ENCODE peak calls at places on chromosome 20, in five cellular contexts. P is AG09309, M is astrocyte of the spinal cord, F is MM.1S, R is Calu3. N is an unnamed sample.
A peak's percentile ranks its signal among the peaks of the same experiment; 100 is the strongest.

GRCh38 chr20:38330638-38331037 is 15.6 kb upstream of the LBP start:
- DNase-seq in P (no peak), M (no peak), F (no peak), R (no peak), N (no peak)

GRCh38 chr20:60804240-60804917 is 447.7 kb upstream of the CDH4 start:
- DNase-seq in P (no peak), M (no peak), F (no peak), R (no peak), N (no peak)

GRCh38 chr20:31712564-31713311 is 9.9 kb downstream of the BCL2L1 start:
- DNase-seq in P (no peak), M (peak; percentile 87), F (no peak), R (peak; percentile 91), N (no peak)

GRCh38 chr20:49964964-49965780 is 17.6 kb upstream of the SNAI1 start:
- DNase-seq in P (no peak), M (peak; percentile 34), F (peak; percentile 32), R (peak; percentile 75), N (peak; percentile 75)

GRCh38 chr20:6232436-6232835 is 109.6 kb upstream of the FERMT1 start:
- DNase-seq in P (no peak), M (no peak), F (no peak), R (no peak), N (no peak)

GRCh38 chr20:8118735-8119134 is 13.3 kb upstream of the PLCB1 start:
- DNase-seq in P (no peak), M (no peak), F (no peak), R (no peak), N (no peak)

GRCh38 chr20:56391037-56391436 is 978 bp downstream of the AURKA start:
- DNase-seq in P (no peak), M (no peak), F (no peak), R (no peak), N (no peak)

GRCh38 chr20:50587291-50587961 is 77.2 kb downstream of the PTPN1 start:
- DNase-seq in P (no peak), M (no peak), F (no peak), R (no peak), N (no peak)

GRCh38 chr20:41159547-41159946 is 22.2 kb downstream of the PLCG1 start:
- DNase-seq in P (no peak), M (no peak), F (no peak), R (no peak), N (no peak)

GRCh38 chr20:10219452-10219791 is 792 bp downstream of the SNAP25 start:
- DNase-seq in P (no peak), M (peak; percentile 75), F (peak; percentile 66), R (peak; percentile 78), N (peak; percentile 93)

GRCh38 chr20:50298554-50299324 is 108.1 kb downstream of the CEBPB start:
- DNase-seq in P (no peak), M (no peak), F (no peak), R (no peak), N (no peak)

GRCh38 chr20:48405909-48406308 is 421.9 kb downstream of the PREX1 start:
- DNase-seq in P (no peak), M (no peak), F (no peak), R (no peak), N (peak; percentile 15)

GRCh38 chr20:12166053-12166717 is 248.5 kb downstream of the BTBD3 start:
- DNase-seq in P (peak; percentile 83), M (peak; percentile 92), F (no peak), R (no peak), N (no peak)

GRCh38 chr20:34874094-34874654 is 1.5 kb upstream of the GGT7 start:
- DNase-seq in P (peak; percentile 75), M (peak; percentile 89), F (peak; percentile 66), R (peak; percentile 91), N (peak; percentile 77)

GRCh38 chr20:14264869-14265268 is 72.5 kb downstream of the FLRT3 start:
- DNase-seq in P (peak; percentile 13), M (peak; percentile 10), F (peak; percentile 7), R (no peak), N (no peak)
- TF ChIP-seq CTCF in P (peak; percentile 32), M (peak; percentile 22), F (peak; percentile 19), R (no peak), N (peak; percentile 38)

GRCh38 chr20:53208110-53208908 is 236.2 kb downstream of the TSHZ2 start:
- DNase-seq in P (no peak), M (no peak), F (no peak), R (no peak), N (peak; percentile 57)
- TF ChIP-seq CTCF in P (no peak), M (no peak), F (peak; percentile 24), R (no peak), N (peak; percentile 55)

GRCh38 chr20:44615169-44615791 is 32.9 kb downstream of the PKIG start:
- DNase-seq in P (no peak), M (no peak), F (no peak), R (no peak), N (no peak)
- TF ChIP-seq CTCF in P (no peak), M (no peak), F (no peak), R (no peak), N (no peak)

GRCh38 chr20:59255256-59255655 is 45.2 kb upstream of the EDN3 start:
- DNase-seq in P (no peak), M (no peak), F (no peak), R (no peak), N (no peak)

GRCh38 chr20:59258103-59258705 is 42.2 kb upstream of the EDN3 start:
- DNase-seq in P (no peak), M (no peak), F (no peak), R (no peak), N (no peak)

GRCh38 chr20:59250293-59250692 is 50.1 kb upstream of the EDN3 start:
- DNase-seq in P (no peak), M (no peak), F (no peak), R (no peak), N (no peak)

GRCh38 chr20:59253779-59254319 is 46.6 kb upstream of the EDN3 start:
- DNase-seq in P (no peak), M (no peak), F (peak; percentile 8), R (no peak), N (no peak)

DNA sequence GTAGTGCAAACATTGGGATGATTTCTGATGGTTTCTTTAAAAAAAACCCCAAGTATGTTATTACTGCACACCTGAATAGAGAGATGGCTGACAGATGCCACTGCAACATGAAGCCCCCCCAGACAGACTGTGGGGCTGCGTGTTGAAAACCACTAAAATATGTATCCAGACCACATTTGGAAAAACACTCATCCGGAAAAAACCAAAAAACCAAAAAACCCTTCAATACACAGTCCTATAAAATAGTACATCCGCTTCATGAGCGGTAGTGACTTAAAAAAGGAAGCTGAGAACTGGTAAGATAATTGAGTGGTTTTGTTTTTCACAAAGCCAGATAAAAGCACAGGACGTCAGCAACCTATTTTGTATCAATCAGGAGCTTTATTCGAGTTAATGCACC is 47.1 kb upstream of the EDN3 start:
- DNase-seq in P (no peak), M (no peak), F (peak; percentile 11), R (no peak), N (no peak)
- TF ChIP-seq CTCF in P (no peak), M (no peak), F (no peak), R (no peak), N (no peak)

DNA sequence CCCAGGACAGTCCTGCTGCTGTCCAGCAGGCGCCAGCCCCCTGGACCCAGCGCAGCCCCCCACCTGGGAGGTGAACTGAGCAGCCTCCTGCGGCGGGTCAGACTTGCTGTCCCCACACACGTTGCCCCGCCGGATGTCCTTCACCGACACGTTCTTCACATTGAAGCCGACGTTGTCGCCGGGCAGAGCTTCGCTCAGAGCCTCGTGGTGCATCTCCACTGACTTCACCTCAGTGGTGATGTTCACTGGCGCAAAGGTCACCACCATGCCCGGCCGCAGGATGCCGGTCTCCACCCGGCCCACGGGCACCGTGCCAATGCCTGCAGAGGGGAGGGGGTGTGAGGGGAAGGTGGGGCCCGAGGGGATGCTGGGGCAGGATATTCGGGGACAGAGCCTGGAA is 8.5 kb downstream of the EEF1A2 start:
- DNase-seq in P (no peak), M (no peak), F (no peak), R (no peak), N (no peak)
- TF ChIP-seq CTCF in P (no peak), M (no peak), F (no peak), R (no peak), N (no peak)

DNA sequence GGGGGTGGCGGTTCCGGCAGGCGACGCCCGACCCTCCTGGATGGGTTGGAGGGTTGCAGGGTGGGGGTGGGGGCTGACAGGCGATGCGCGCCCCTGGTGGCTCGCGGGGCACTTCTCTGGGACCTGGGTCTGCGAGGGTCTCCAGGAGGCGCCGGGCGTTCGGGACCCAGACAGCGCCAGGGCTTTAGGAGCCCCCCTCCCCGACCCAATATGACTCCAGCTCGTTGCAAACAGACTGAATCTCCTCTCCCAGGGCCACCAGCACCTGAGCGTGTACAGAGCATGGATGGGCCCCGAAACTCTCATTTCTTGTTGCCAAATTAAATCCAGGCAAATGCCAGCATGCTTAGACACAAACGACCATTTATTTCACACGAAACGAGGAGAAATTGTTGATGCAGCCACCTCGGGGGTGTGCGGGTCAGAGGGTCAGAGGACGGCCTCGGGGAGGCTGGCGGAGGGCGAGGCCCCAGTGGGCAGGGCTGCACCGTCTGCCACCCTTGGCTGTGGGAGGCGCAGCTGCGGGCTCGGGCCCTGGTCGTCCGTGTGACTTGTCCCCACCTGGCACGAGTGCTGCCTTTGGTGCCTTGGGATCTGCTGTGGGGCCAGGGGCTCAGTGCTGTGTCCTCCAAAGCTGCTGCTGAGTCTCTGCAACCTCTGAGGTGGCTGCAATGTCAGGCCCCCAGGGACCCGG is 20.9 kb upstream of the GATA5 start:
- DNase-seq in P (no peak), M (no peak), F (no peak), R (peak; percentile 66), N (peak; percentile 63)
- TF ChIP-seq CTCF in P (peak; percentile 52), M (peak; percentile 56), F (peak; percentile 38), R (peak; percentile 99), N (peak; percentile 83)

GRCh38 chr20:13771853-13772453 is 12.8 kb downstream of the ESF1 start:
- DNase-seq in P (no peak), M (peak; percentile 41), F (peak; percentile 28), R (no peak), N (no peak)
- TF ChIP-seq CTCF in P (peak; percentile 28), M (peak; percentile 33), F (peak; percentile 43), R (no peak), N (peak; percentile 79)

DNA sequence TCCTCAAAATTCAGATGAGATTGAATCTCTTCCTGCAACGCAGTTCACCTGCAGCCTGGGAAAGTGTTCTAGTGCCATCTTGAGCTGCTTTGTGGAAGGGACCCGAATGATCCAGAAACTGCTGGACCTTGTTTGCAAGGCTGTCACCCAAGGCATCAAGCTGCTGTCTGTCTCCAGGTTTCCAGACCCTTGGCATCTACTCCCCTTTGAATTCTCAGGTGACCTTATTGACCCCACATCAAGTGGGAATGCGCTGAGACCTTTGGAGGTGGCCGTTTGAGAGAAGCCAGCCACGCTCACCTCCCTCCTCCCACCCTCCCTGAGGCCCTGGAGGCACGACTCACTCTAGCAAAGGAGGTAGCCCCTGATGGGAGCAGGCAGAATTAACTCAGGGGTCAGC is 112.5 kb downstream of the EDN3 start:
- DNase-seq in P (no peak), M (no peak), F (no peak), R (no peak), N (no peak)
- TF ChIP-seq CTCF in P (no peak), M (no peak), F (no peak), R (no peak), N (no peak)